ENCODE peak calls at places on chromosomes 13 and 19, in seven cellular contexts. V is CD4-positive, alpha-beta T cell; B is PC-3; G is CD8-positive, alpha-beta T cell; W is coronary artery; A is lung; U is fibroblast of lung. K is an unnamed sample.
A peak's percentile ranks its signal among the peaks of the same experiment; 100 is the strongest.

GRCh38 chr19:3855321-3855720 is 13.5 kb downstream of the ZFR2 start:
- DNase-seq in G (no peak), A (no peak), W (no peak), B (peak; percentile 49), U (no peak), V (no peak), K (no peak)

GRCh38 chr19:14347999-14348889 is 33.0 kb upstream of the ADGRE5 start:
- DNase-seq in U (peak; percentile 42), G (peak; percentile 60), W (no peak), V (peak; percentile 42), A (peak; percentile 61), B (peak; percentile 75), K (peak; percentile 84)

GRCh38 chr13:59356607-59357006 is 807.1 kb downstream of the DIAPH3 start:
- DNase-seq in A (peak; percentile 38), B (no peak), U (peak; percentile 74), G (no peak), W (no peak), V (no peak), K (no peak)

GRCh38 chr19:33726756-33727155 is 69.9 kb upstream of the KCTD15 start:
- DNase-seq in V (no peak), G (no peak), B (no peak), U (no peak), A (no peak), W (no peak), K (no peak)

GRCh38 chr13:21522847-21523246 is 63.7 kb upstream of the ZDHHC20 start:
- DNase-seq in B (no peak), A (no peak), U (no peak), V (no peak), G (no peak), W (no peak), K (no peak)

GRCh38 chr19:42090687-42091086 is 14.7 kb downstream of the ZNF574 start:
- DNase-seq in A (no peak), G (no peak), V (no peak), W (no peak), U (no peak), B (no peak), K (no peak)

GRCh38 chr13:39835253-39835652 is 179.8 kb downstream of the COG6 start:
- DNase-seq in W (no peak), B (peak; percentile 9), G (no peak), U (no peak), A (no peak), V (no peak), K (no peak)

GRCh38 chr19:19053508-19054314 is 10.1 kb upstream of the SLC25A42 start:
- DNase-seq in B (peak; percentile 36), G (peak; percentile 68), W (no peak), A (no peak), U (peak; percentile 63), V (peak; percentile 52), K (peak; percentile 88)

GRCh38 chr13:110580800-110581199 is 19.3 kb upstream of the RAB20 start:
- DNase-seq in V (no peak), B (no peak), A (no peak), U (peak; percentile 35), W (no peak), G (no peak), K (no peak)

GRCh38 chr19:42422576-42423461 is 4.4 kb downstream of the LIPE start:
- DNase-seq in V (peak; percentile 26), U (no peak), A (no peak), W (no peak), G (peak; percentile 66), B (no peak), K (no peak)

GRCh38 chr19:50434525-50434924 is 1.8 kb downstream of the MYBPC2 start:
- DNase-seq in G (no peak), V (no peak), A (no peak), W (no peak), U (no peak), B (no peak), K (no peak)

GRCh38 chr19:19113040-19113541 is 25.2 kb downstream of the TMEM161A start:
- DNase-seq in B (peak; percentile 36), A (no peak), G (no peak), W (no peak), U (peak; percentile 43), V (no peak), K (no peak)

GRCh38 chr19:43699506-43700367 is 16.1 kb upstream of the IRGC start:
- DNase-seq in G (no peak), A (no peak), V (no peak), B (no peak), W (no peak), U (peak; percentile 52), K (no peak)

GRCh38 chr13:50678464-50679162 is 164.9 kb downstream of the DLEU7 start:
- DNase-seq in B (peak; percentile 52), V (no peak), A (no peak), W (no peak), G (no peak), U (peak; percentile 39), K (no peak)

GRCh38 chr13:50125556-50126377 is 110.5 kb downstream of the KCNRG start:
- DNase-seq in A (peak; percentile 92), V (peak; percentile 88), B (peak; percentile 53), W (peak; percentile 96), U (peak; percentile 95), G (peak; percentile 91), K (peak; percentile 70)

GRCh38 chr13:36297600-36298338 is at the start of gene CCDC169:
- DNase-seq in G (peak; percentile 40), V (peak; percentile 21), U (peak; percentile 67), A (peak; percentile 74), B (peak; percentile 44), W (peak; percentile 85), K (peak; percentile 51)

DNA sequence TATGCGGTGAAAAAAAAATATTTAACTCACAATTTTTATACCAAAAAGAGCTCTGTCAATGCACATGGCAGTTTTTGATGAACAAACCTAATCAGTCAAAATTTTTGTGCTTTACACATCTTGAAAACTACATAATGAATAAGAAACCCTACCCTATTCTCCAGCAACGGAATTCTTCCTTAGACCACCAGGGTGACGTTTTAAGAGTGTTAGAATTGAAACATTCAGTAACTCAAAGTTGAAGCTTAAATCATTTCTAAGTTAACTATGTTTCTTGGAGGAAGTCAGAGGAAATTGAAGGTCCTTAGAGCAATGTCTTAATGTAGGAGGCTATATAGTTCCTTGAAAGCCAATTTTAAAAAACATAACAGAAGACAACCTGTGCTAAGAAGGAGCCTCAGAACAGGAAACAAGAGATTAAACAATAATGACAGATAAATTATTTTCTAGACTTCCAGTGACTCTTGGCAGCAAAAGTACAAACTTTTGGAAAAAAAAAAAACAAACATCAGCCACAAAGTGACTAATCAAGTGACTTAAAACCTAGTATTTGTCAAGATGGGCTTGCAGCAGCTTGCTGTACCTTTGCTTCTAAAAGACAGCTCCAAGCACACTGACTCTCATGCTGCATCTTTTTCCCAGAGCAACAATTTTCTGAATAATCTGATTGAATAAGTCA is 6.2 kb downstream of the SPRY2 start:
- DNase-seq in V (no peak), G (no peak), W (no peak), A (no peak), B (peak; percentile 39), U (peak; percentile 44), K (no peak)
- TF ChIP-seq CTCF in V (no peak), G (no peak), W (no peak), A (no peak), B (no peak), U (no peak), K (no peak)

GRCh38 chr19:13101590-13102415 is 855 bp downstream of the LYL1 start:
- DNase-seq in V (no peak), A (no peak), B (no peak), U (no peak), G (no peak), W (no peak), K (no peak)
- TF ChIP-seq CTCF in V (no peak), A (no peak), B (no peak), U (no peak), G (no peak), W (no peak), K (no peak)

GRCh38 chr19:30648321-30648720 is 276.1 kb downstream of the ZNF536 start:
- DNase-seq in W (peak; percentile 43), B (no peak), V (no peak), G (no peak), A (no peak), U (no peak), K (no peak)
- TF ChIP-seq CTCF in W (no peak), B (no peak), V (no peak), G (no peak), A (no peak), U (no peak), K (no peak)

DNA sequence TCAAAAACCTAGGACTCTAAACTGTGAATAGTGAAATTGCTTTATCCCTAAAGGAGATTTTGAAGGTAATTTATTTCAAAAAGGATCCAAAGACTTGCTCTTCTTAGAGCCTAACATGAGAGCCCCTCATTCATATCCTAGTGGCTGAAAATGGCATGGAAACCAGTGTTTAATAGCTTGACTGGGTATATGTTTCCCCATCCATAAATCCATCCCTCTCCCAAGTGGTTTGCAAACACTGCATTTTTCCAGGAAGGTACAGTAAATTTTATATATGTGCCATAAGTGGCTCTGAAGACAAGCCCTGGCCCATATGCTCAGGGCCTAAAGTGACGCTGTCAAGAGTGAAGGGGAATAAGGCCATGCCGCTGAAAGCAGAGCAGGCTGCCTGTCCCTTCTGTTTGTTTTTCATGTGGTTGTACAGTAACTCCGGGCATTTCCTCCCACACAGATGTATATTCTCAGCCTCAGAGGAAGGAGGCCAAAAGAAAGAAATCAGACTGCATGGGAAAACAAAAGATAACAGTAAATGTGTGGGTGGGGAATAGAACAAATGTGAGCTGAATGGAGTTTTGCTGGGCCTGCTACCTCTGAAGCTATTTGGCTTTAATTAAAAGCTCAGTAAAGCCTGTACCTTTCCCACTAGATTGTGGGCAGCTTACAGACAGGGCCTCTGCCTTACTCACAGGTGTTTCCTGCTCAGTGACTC is 181.9 kb downstream of the PCDH9 start:
- DNase-seq in W (no peak), B (no peak), A (no peak), G (no peak), V (no peak), U (peak; percentile 91), K (no peak)
- TF ChIP-seq CTCF in W (no peak), B (no peak), A (no peak), G (no peak), V (no peak), U (no peak), K (no peak)

GRCh38 chr19:32041681-32042292 is 303.6 kb upstream of the ZNF507 start:
- DNase-seq in A (peak; percentile 46), G (no peak), U (peak; percentile 69), B (no peak), V (no peak), W (no peak), K (peak; percentile 25)
- TF ChIP-seq CTCF in A (peak; percentile 36), G (no peak), U (peak; percentile 95), B (peak; percentile 40), V (no peak), W (peak; percentile 21), K (peak; percentile 77)

GRCh38 chr19:1365964-1366695 is 17.6 kb upstream of the NDUFS7 start:
- DNase-seq in A (no peak), G (no peak), U (no peak), B (no peak), V (no peak), W (no peak), K (no peak)
- TF ChIP-seq CTCF in A (no peak), G (no peak), U (no peak), B (no peak), V (no peak), W (no peak), K (no peak)

K was measured in D721Med.